ENCODE peak calls at places on chromosomes 16 and 17, in seven cellular contexts. N is NCI-H1694 treated with DMSO at 0.1 percent for 48 hours; S is activated naive CD4-positive, alpha-beta T cell; B is EH; D is left ventricle myocardium inferior; L is WERI-Rb-1; G is anterior cingulate cortex. Q is an unnamed sample.

GRCh38 chr17:77160032-77160876 is 19.5 kb downstream of the SEC14L1 start:
- DNase-seq in N (peak), S (no peak), B (peak), D (no peak), L (no peak), G (no peak), Q (no peak)

GRCh38 chr16:78444-79145 is 570 bp downstream of the MPG start:
- DNase-seq in N (no peak), S (no peak), B (peak), D (peak), L (no peak), G (no peak), Q (peak)

GRCh38 chr17:38881600-38882191 is 11.8 kb downstream of the LASP1 start:
- DNase-seq in N (no peak), S (no peak), B (peak), D (peak), L (no peak), G (peak), Q (peak)

GRCh38 chr17:81034779-81035388 is at the start of gene BAIAP2:
- DNase-seq in N (peak), S (peak), B (peak), D (peak), L (peak), G (peak), Q (peak)

GRCh38 chr16:10552998-10553491 is 27.4 kb downstream of the EMP2 start:
- DNase-seq in N (no peak), S (no peak), B (no peak), D (peak), L (no peak), G (no peak), Q (no peak)

GRCh38 chr17:12928736-12929135 is 89.1 kb downstream of the ELAC2 start:
- DNase-seq in N (peak), S (no peak), B (peak), D (no peak), L (no peak), G (no peak), Q (peak)

GRCh38 chr17:70187383-70187782 is 18.1 kb downstream of the KCNJ2 start:
- DNase-seq in N (no peak), S (no peak), B (no peak), D (no peak), L (no peak), G (no peak), Q (no peak)

GRCh38 chr16:68232335-68232734 is 3.6 kb downstream of the ESRP2 start:
- DNase-seq in N (no peak), S (no peak), B (no peak), D (no peak), L (no peak), G (no peak), Q (no peak)

Q was measured in thyroid gland.